ENCODE peak calls at places on chromosomes 7 and 10, in four cellular contexts. R is heart right ventricle, D is gastrocnemius medialis, Q is cardiac fibroblast. I is an unnamed sample.

GRCh38 chr10:26093229-26093628 is 123.3 kb upstream of the GAD2 start:
- DNase-seq in Q (no peak), R (no peak), D (no peak), I (no peak)

GRCh38 chr7:155192961-155193640 is 104.6 kb upstream of the INSIG1 start:
- DNase-seq in R (no peak), D (no peak), Q (no peak), I (no peak)

GRCh38 chr10:131266936-131267813 is 44.3 kb downstream of the TCERG1L start:
- DNase-seq in R (no peak), D (no peak), Q (no peak), I (no peak)

GRCh38 chr7:106781007-106781406 is 84.1 kb upstream of the PIK3CG start:
- DNase-seq in D (no peak), Q (no peak), R (no peak), I (no peak)

GRCh38 chr10:89861584-89862287 is 160.3 kb downstream of the KIF20B start:
- DNase-seq in Q (peak), R (no peak), D (no peak), I (no peak)

GRCh38 chr10:132906106-132906505 is 36.3 kb downstream of the CFAP46 start:
- DNase-seq in R (no peak), D (no peak), Q (no peak), I (no peak)

GRCh38 chr10:99930731-99931550 is 78.8 kb downstream of the DNMBP start:
- DNase-seq in D (no peak), R (no peak), Q (no peak), I (no peak)

GRCh38 chr7:41814888-41815287 is 112.0 kb upstream of the INHBA start:
- DNase-seq in R (no peak), Q (no peak), D (no peak), I (no peak)

GRCh38 chr7:35353481-35353880 is 99.6 kb upstream of the TBX20 start:
- DNase-seq in R (no peak), D (no peak), Q (no peak), I (no peak)

GRCh38 chr7:315516-316265 is 25.7 kb downstream of the FOXL3 start:
- DNase-seq in D (no peak), R (no peak), Q (no peak), I (no peak)

GRCh38 chr7:158847451-158847866 is 8.9 kb upstream of the DYNC2I1 start:
- DNase-seq in Q (peak), D (no peak), R (no peak), I (no peak)

GRCh38 chr7:121451367-121452073 is 55.4 kb upstream of the FAM3C start:
- DNase-seq in Q (no peak), R (no peak), D (no peak), I (no peak)

GRCh38 chr7:34160261-34160752 is 255.0 kb downstream of the BMPER start:
- DNase-seq in R (no peak), D (no peak), Q (peak), I (no peak)

GRCh38 chr7:26664735-26665420 is 199.5 kb downstream of the SKAP2 start:
- DNase-seq in D (no peak), Q (peak), R (no peak), I (no peak)

GRCh38 chr7:124124201-124124600 is 91.3 kb upstream of the TMEM229A start:
- DNase-seq in Q (no peak), D (no peak), R (no peak), I (no peak)

GRCh38 chr7:130904792-130905191 is 170.8 kb upstream of the KLF14 start:
- DNase-seq in D (no peak), Q (no peak), R (no peak), I (no peak)

GRCh38 chr7:158431941-158432347 is 155.7 kb downstream of the PTPRN2 start:
- DNase-seq in R (peak), Q (peak), D (peak), I (peak)

GRCh38 chr10:60139798-60140566 is 233.6 kb upstream of the CCDC6 start:
- DNase-seq in Q (peak), D (peak), R (no peak), I (peak)

GRCh38 chr10:60139290-60139689 is 232.9 kb upstream of the CCDC6 start:
- DNase-seq in Q (no peak), R (no peak), D (no peak), I (no peak)

GRCh38 chr10:60137292-60137992 is 231.1 kb upstream of the CCDC6 start:
- DNase-seq in R (no peak), D (no peak), Q (no peak), I (no peak)

GRCh38 chr10:60138842-60139241 is 232.5 kb upstream of the CCDC6 start:
- DNase-seq in Q (no peak), R (no peak), D (no peak), I (no peak)

DNA sequence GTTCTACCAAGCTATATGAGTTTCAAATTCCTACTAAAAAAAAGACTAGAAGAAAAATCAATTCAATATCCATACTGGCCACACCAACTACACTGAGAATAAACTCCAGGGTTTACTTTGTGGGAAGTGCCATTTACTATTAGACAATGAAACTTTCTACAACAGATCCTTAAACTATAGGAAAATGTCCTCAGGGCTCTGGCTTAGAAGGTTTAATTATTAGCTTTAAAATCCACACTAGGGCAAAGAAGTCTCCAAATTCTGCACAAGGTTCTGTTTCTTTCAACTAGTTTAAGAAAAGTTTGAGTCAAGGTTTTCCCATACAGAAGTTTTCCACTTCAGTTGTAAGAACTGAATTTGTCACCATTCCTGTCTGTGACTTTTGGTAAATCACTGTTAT is 231.7 kb upstream of the CCDC6 start:
- DNase-seq in R (no peak), D (no peak), Q (no peak), I (no peak)
- H3K4me3 ChIP-seq in R (no peak), D (peak), Q (no peak), I (no peak)

GRCh38 chr7:79245623-79246249 is 207.7 kb downstream of the MAGI2 start:
- DNase-seq in Q (no peak), D (no peak), R (no peak), I (no peak)
- TF ChIP-seq CTCF in Q (no peak), D (no peak), R (no peak), I (no peak)

DNA sequence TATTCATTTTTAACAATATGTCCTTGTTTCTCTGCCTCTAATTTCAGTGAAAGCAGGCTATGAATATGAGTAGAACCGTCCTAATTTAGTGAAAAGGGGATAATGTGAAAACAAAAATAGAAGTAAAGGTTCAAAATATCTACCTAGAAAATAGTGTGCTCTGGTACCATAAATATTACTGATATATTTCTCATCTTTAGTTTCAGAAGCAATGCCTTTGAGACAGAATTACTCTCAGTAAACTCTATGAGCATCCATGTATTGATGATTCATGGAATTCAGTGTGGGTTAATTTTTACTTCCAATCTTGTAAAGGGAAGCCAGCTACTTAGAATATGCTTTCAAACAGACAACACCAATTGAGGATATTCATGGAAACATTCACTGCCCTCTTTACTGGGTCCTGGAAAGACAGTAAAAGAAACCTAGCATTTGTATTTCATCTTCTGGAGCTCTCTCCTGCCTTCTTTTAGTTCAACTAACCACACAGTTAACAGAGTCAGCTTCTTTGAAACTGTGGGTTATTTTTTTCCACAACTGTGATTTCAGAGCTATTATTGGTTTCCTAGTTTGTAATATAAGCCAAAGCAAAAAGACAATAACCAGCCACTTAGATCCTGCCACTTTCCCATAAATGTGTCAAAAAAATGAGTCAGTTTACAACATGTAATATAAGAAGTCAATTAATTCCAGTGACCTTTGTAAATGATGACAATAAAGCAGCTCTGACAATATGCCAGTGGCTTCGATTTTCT is 1.7 kb downstream of the LRRN3 start:
- DNase-seq in Q (no peak), D (no peak), R (no peak), I (no peak)
- H3K4me3 ChIP-seq in Q (no peak), D (peak), R (peak), I (peak)

GRCh38 chr7:94294471-94295131 is 100.1 kb upstream of the COL1A2 start:
- DNase-seq in R (no peak), Q (no peak), D (no peak), I (no peak)

GRCh38 chr7:94297397-94297838 is 97.3 kb upstream of the COL1A2 start:
- DNase-seq in Q (peak), D (peak), R (peak), I (peak)

GRCh38 chr7:94296886-94297285 is 97.8 kb upstream of the COL1A2 start:
- DNase-seq in R (no peak), D (no peak), Q (no peak), I (no peak)

GRCh38 chr7:94298943-94299342 is 95.8 kb upstream of the COL1A2 start:
- DNase-seq in D (no peak), Q (peak), R (no peak), I (no peak)

GRCh38 chr7:94295805-94296204 is 98.9 kb upstream of the COL1A2 start:
- DNase-seq in R (peak), D (no peak), Q (peak), I (peak)
- TF ChIP-seq CTCF in R (peak), D (no peak), Q (peak), I (peak)

I was measured in astrocyte of the cerebellum.